ENCODE peak calls at places on chromosomes 11 and 22, in four cellular contexts. J is H9, G is neuronal stem cell, O is trophoblast cell. Z is an unnamed sample.

GRCh38 chr11:108496643-108497256 is 1.4 kb downstream of the POGLUT3 start:
- DNase-seq in J (no peak), G (no peak), O (peak), Z (no peak)

GRCh38 chr22:30238661-30239420 is 7.7 kb downstream of the LIF start:
- DNase-seq in J (peak), G (no peak), O (no peak), Z (no peak)

GRCh38 chr11:69442012-69442806 is 39.3 kb upstream of the LINC01488 start:
- DNase-seq in J (no peak), G (no peak), O (peak), Z (no peak)

GRCh38 chr11:133078591-133079179 is 453.6 kb downstream of the OPCML start:
- DNase-seq in J (peak), G (peak), O (peak), Z (no peak)

GRCh38 chr11:21426931-21427330 is 757.5 kb downstream of the NELL1 start:
- DNase-seq in J (no peak), G (no peak), O (peak), Z (no peak)

GRCh38 chr11:106152013-106152412 is 74.6 kb downstream of the AASDHPPT start:
- DNase-seq in J (peak), G (no peak), O (peak), Z (no peak)

GRCh38 chr11:114426280-114426679 is 13.0 kb upstream of the REXO2 start:
- DNase-seq in J (no peak), G (no peak), O (peak), Z (no peak)

GRCh38 chr11:121367434-121367833 is 74.9 kb downstream of the SC5D start:
- DNase-seq in J (no peak), G (no peak), O (no peak), Z (no peak)

GRCh38 chr11:86773878-86774277 is 26.5 kb upstream of the PRSS23 start:
- DNase-seq in J (no peak), G (no peak), O (no peak), Z (no peak)

GRCh38 chr22:50114221-50114981 is 24.6 kb downstream of the MOV10L1 start:
- DNase-seq in J (no peak), G (no peak), O (peak), Z (no peak)

GRCh38 chr11:102332611-102332994 is 14.4 kb upstream of the BIRC2 start:
- DNase-seq in J (no peak), G (no peak), O (no peak), Z (no peak)

GRCh38 chr11:102323542-102324261 is 6.4 kb downstream of the BIRC3 start:
- DNase-seq in J (no peak), G (no peak), O (peak), Z (no peak)

GRCh38 chr11:102330226-102330625 is 12.9 kb downstream of the BIRC3 start:
- DNase-seq in J (no peak), G (no peak), O (no peak), Z (no peak)

GRCh38 chr11:102325088-102325487 is 7.8 kb downstream of the BIRC3 start:
- DNase-seq in J (no peak), G (no peak), O (no peak), Z (no peak)

GRCh38 chr11:102328748-102329147 is 11.5 kb downstream of the BIRC3 start:
- DNase-seq in J (no peak), G (no peak), O (no peak), Z (no peak)
- H2BK12ac ChIP-seq in J (no peak), G (no peak), O (no peak), Z (no peak)

DNA sequence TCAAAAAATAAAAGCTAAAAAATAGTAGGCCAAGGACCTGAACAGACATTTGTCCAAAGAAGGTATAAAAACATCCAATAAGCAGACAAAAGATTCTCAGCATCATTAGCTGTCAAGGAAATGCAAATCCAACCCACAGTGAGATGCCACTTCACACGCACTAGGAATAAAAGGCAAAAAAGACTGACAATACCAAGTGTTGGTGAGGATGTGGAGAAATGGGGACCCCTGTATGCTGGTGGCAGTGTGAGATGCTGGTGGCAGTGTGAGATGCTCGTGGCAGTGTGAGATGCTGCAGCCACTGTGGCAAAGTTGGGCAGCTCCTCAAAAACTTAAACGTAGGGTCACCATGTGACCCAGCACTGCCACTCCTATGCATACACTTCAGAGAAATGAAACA is 38.0 kb downstream of the WNT7B start:
- DNase-seq in J (no peak), G (no peak), O (no peak), Z (no peak)
- H2BK12ac ChIP-seq in J (no peak), G (no peak), O (no peak), Z (no peak)

GRCh38 chr22:41562461-41562860 is 1.7 kb downstream of the CSDC2 start:
- DNase-seq in J (no peak), G (no peak), O (no peak), Z (no peak)
- H2BK12ac ChIP-seq in J (no peak), G (no peak), O (peak), Z (peak)

GRCh38 chr11:66970808-66971442 is 4.2 kb upstream of the C11orf86 start:
- DNase-seq in J (no peak), G (no peak), O (peak), Z (no peak)

GRCh38 chr11:66973956-66974585 is 1.0 kb upstream of the C11orf86 start:
- DNase-seq in J (no peak), G (no peak), O (no peak), Z (no peak)

GRCh38 chr11:66969584-66970205 is 5.4 kb upstream of the C11orf86 start:
- DNase-seq in J (no peak), G (no peak), O (no peak), Z (no peak)

GRCh38 chr11:66970371-66970807 is 4.7 kb upstream of the C11orf86 start:
- DNase-seq in J (no peak), G (no peak), O (no peak), Z (no peak)

DNA sequence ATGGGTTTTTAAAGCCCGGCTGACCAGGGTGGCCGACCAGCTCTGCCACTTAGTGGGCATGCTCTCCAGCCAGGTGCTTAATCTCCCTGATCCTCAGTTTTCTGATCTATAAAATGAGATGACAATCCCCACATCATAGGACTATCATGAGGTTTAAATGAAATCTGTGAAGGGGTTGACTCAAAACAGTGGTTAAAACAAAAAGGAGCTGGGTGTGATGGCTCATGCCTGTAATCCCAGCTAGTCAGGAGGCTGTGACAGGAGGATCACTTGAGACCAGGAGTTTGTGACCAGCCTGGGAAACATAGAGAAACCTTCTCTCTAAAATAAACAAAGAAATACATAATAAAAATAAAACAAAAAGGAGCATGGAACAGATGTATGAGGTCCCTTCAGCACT is 3.6 kb upstream of the C11orf86 start:
- DNase-seq in J (no peak), G (no peak), O (no peak), Z (no peak)
- H2BK12ac ChIP-seq in J (no peak), G (no peak), O (no peak), Z (no peak)

GRCh38 chr11:35177370-35177769 is 38.4 kb downstream of the CD44 start:
- DNase-seq in J (no peak), G (no peak), O (no peak), Z (no peak)

GRCh38 chr11:35179466-35180135 is 40.6 kb downstream of the CD44 start:
- DNase-seq in J (no peak), G (no peak), O (no peak), Z (no peak)

GRCh38 chr11:35178067-35178805 is 39.3 kb downstream of the CD44 start:
- DNase-seq in J (no peak), G (no peak), O (no peak), Z (no peak)

GRCh38 chr11:35180311-35181233 is 41.6 kb downstream of the CD44 start:
- DNase-seq in J (no peak), G (no peak), O (no peak), Z (no peak)

GRCh38 chr11:35178862-35179261 is 39.9 kb downstream of the CD44 start:
- DNase-seq in J (no peak), G (no peak), O (no peak), Z (no peak)
- H2BK12ac ChIP-seq in J (no peak), G (no peak), O (no peak), Z (no peak)